ENCODE peak calls at places on chromosomes 4 and X, in ten cellular contexts. One of them, this sample, is unnamed.

GRCh38 chr4:67885727-67886126 is 1.9 kb upstream of the TMPRSS11D start:
- DNase-seq in HCT116: peak
- DNase-seq in left cardiac atrium: no peak
- DNase-seq in fibroblast of lung: peak
- DNase-seq in mesendoderm: peak
- DNase-seq in activated T-cell treated with anti-CD3 and anti-CD28 coated beads, Interleukin-2, amount 50 U/mL, for 1 hour: no peak
- DNase-seq in amniotic epithelial cell: peak
- DNase-seq in NCI-H345: no peak
- DNase-seq in AG04449: peak
- DNase-seq in ureter: no peak
- DNase-seq in this sample: peak

GRCh38 chr4:78032446-78032845 is 24.7 kb upstream of the FRAS1 start:
- DNase-seq in ureter: no peak
- DNase-seq in mesendoderm: peak
- DNase-seq in fibroblast of lung: no peak
- DNase-seq in HCT116: no peak
- DNase-seq in activated T-cell treated with anti-CD3 and anti-CD28 coated beads, Interleukin-2, amount 50 U/mL, for 1 hour: no peak
- DNase-seq in left cardiac atrium: no peak
- DNase-seq in amniotic epithelial cell: no peak
- DNase-seq in AG04449: no peak
- DNase-seq in NCI-H345: peak
- DNase-seq in this sample: no peak

GRCh38 chr4:41119867-41120295 is 94.5 kb downstream of the APBB2 start:
- DNase-seq in NCI-H345: no peak
- DNase-seq in HCT116: no peak
- DNase-seq in ureter: no peak
- DNase-seq in amniotic epithelial cell: no peak
- DNase-seq in left cardiac atrium: peak
- DNase-seq in fibroblast of lung: no peak
- DNase-seq in mesendoderm: no peak
- DNase-seq in AG04449: no peak
- DNase-seq in activated T-cell treated with anti-CD3 and anti-CD28 coated beads, Interleukin-2, amount 50 U/mL, for 1 hour: no peak
- DNase-seq in this sample: no peak

GRCh38 chr4:183602444-183603102 is 56.4 kb downstream of the RWDD4 start:
- DNase-seq in fibroblast of lung: peak
- DNase-seq in NCI-H345: no peak
- DNase-seq in AG04449: no peak
- DNase-seq in HCT116: no peak
- DNase-seq in activated T-cell treated with anti-CD3 and anti-CD28 coated beads, Interleukin-2, amount 50 U/mL, for 1 hour: no peak
- DNase-seq in left cardiac atrium: no peak
- DNase-seq in ureter: no peak
- DNase-seq in amniotic epithelial cell: peak
- DNase-seq in mesendoderm: peak
- DNase-seq in this sample: no peak

GRCh38 chrX:22652596-22652995 is 347.2 kb upstream of the DDX53 start:
- DNase-seq in fibroblast of lung: peak
- DNase-seq in activated T-cell treated with anti-CD3 and anti-CD28 coated beads, Interleukin-2, amount 50 U/mL, for 1 hour: no peak
- DNase-seq in mesendoderm: peak
- DNase-seq in amniotic epithelial cell: peak
- DNase-seq in NCI-H345: no peak
- DNase-seq in ureter: no peak
- DNase-seq in HCT116: no peak
- DNase-seq in left cardiac atrium: no peak
- DNase-seq in AG04449: no peak
- DNase-seq in this sample: no peak

GRCh38 chr4:139509727-139510410 is 46.1 kb downstream of the SETD7 start:
- DNase-seq in HCT116: no peak
- DNase-seq in amniotic epithelial cell: peak
- DNase-seq in AG04449: no peak
- DNase-seq in activated T-cell treated with anti-CD3 and anti-CD28 coated beads, Interleukin-2, amount 50 U/mL, for 1 hour: no peak
- DNase-seq in fibroblast of lung: no peak
- DNase-seq in mesendoderm: peak
- DNase-seq in ureter: no peak
- DNase-seq in left cardiac atrium: no peak
- DNase-seq in NCI-H345: no peak
- DNase-seq in this sample: no peak

GRCh38 chrX:53486285-53486684 is 52.1 kb upstream of the HSD17B10 start:
- DNase-seq in AG04449: no peak
- DNase-seq in NCI-H345: no peak
- DNase-seq in HCT116: no peak
- DNase-seq in ureter: no peak
- DNase-seq in fibroblast of lung: no peak
- DNase-seq in left cardiac atrium: no peak
- DNase-seq in amniotic epithelial cell: no peak
- DNase-seq in activated T-cell treated with anti-CD3 and anti-CD28 coated beads, Interleukin-2, amount 50 U/mL, for 1 hour: no peak
- DNase-seq in mesendoderm: no peak
- DNase-seq in this sample: no peak

GRCh38 chr4:74451214-74451661 is 6.3 kb downstream of the AREG start:
- DNase-seq in fibroblast of lung: peak
- DNase-seq in ureter: no peak
- DNase-seq in HCT116: no peak
- DNase-seq in NCI-H345: no peak
- DNase-seq in left cardiac atrium: no peak
- DNase-seq in mesendoderm: peak
- DNase-seq in AG04449: peak
- DNase-seq in amniotic epithelial cell: peak
- DNase-seq in activated T-cell treated with anti-CD3 and anti-CD28 coated beads, Interleukin-2, amount 50 U/mL, for 1 hour: no peak
- DNase-seq in this sample: no peak

GRCh38 chr4:80171251-80171650 is 26.1 kb upstream of the PRDM8 start:
- DNase-seq in ureter: no peak
- DNase-seq in NCI-H345: no peak
- DNase-seq in HCT116: no peak
- DNase-seq in activated T-cell treated with anti-CD3 and anti-CD28 coated beads, Interleukin-2, amount 50 U/mL, for 1 hour: no peak
- DNase-seq in left cardiac atrium: no peak
- DNase-seq in AG04449: peak
- DNase-seq in mesendoderm: peak
- DNase-seq in fibroblast of lung: peak
- DNase-seq in amniotic epithelial cell: no peak
- DNase-seq in this sample: no peak